ENCODE peak calls at places on chromosomes 6 and 20, in eight cellular contexts. V, N, M, C, H, E, I and F are unnamed samples.

GRCh38 chr6:149877678-149878077 is 13.5 kb upstream of the LRP11 start:
- DNase-seq in V (no peak), N (no peak), M (no peak), C (no peak), H (no peak), E (no peak), I (no peak), F (no peak)

GRCh38 chr6:33983721-33984465 is 162.0 kb downstream of the GRM4 start:
- DNase-seq in V (peak), N (no peak), M (no peak), C (no peak), H (no peak), E (no peak), I (peak), F (peak)

GRCh38 chr6:132316970-132317369 is 84.3 kb downstream of the MOXD1 start:
- DNase-seq in V (no peak), N (no peak), M (no peak), C (no peak), H (no peak), E (no peak), I (no peak), F (no peak)

GRCh38 chr20:34268851-34269668 is 27.8 kb downstream of the ASIP start:
- DNase-seq in V (peak), N (no peak), M (no peak), C (peak), H (no peak), E (peak), I (peak), F (no peak)

GRCh38 chr6:125983246-125983945 is 2.9 kb upstream of the TRMT11 start:
- DNase-seq in V (no peak), N (no peak), M (peak), C (no peak), H (peak), E (no peak), I (no peak), F (no peak)

GRCh38 chr20:63357921-63358905 is 2.9 kb downstream of the CHRNA4 start:
- DNase-seq in V (no peak), N (no peak), M (no peak), C (no peak), H (no peak), E (no peak), I (no peak), F (no peak)

GRCh38 chr6:164749126-164749758 is 560.2 kb downstream of the C6orf118 start:
- DNase-seq in V (no peak), N (no peak), M (no peak), C (no peak), H (no peak), E (no peak), I (no peak), F (no peak)

GRCh38 chr6:30769088-30769852 is 24.9 kb upstream of the IER3 start:
- DNase-seq in V (peak), N (peak), M (peak), C (no peak), H (peak), E (peak), I (peak), F (peak)

GRCh38 chr20:53884859-53885654 is 185.3 kb downstream of the BCAS1 start:
- DNase-seq in V (no peak), N (no peak), M (no peak), C (no peak), H (no peak), E (no peak), I (no peak), F (no peak)

DNA sequence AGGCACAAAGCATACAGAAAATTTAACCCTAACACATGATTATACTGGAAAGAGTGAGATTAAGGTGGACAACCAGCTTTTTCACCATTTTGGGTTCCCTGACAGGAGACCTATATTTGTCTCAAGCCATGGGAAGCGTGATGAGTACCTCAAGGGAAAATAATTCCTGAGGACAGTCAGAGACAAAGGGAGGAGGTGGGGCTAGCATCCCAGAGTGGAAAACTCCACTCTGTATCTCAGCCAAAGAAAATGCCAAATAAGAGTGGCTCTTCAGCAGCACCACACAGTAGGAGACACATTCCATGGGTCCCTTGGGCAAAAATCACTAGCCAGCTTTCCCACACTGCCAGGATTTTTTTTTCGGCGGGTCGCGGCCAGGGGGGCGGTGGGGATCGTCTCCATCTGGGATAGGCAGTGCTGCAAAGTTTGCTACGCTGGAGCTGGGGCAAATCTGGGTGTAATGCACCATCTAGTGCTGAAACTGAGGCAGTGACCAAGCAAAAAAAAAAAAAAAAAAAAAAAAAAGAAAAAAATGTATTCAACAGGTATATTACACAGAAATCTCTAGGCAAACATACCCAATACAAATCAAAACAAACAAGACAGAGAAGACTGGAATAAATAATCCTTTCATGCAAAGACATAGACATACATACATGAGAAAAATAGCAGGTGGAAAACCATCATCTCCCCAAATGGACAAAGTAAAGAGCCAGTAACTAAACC is 77.3 kb upstream of the SLC35F1 start:
- DNase-seq in V (peak), N (peak), M (peak), C (peak), H (no peak), E (no peak), I (no peak), F (no peak)
- TF ChIP-seq CTCF in V (peak), N (no peak), M (peak), C (peak), H (peak), E (no peak), I (peak), F (peak)

GRCh38 chr6:4008324-4009047 is 70.5 kb downstream of the FAM217A start:
- DNase-seq in V (no peak), N (peak), M (peak), C (peak), H (peak), E (no peak), I (no peak), F (no peak)
- TF ChIP-seq CTCF in V (peak), N (peak), M (peak), C (peak), H (peak), E (peak), I (peak), F (peak)

GRCh38 chr6:75243333-75244062 is at the start of gene COX7A2:
- DNase-seq in V (peak), N (peak), M (peak), C (peak), H (peak), E (peak), I (peak), F (peak)
- TF ChIP-seq CTCF in V (no peak), N (no peak), M (no peak), C (no peak), H (no peak), E (no peak), I (no peak), F (no peak)

GRCh38 chr6:85677243-85677956 is 34.7 kb upstream of the SYNCRIP start:
- DNase-seq in V (no peak), N (no peak), M (no peak), C (no peak), H (no peak), E (no peak), I (no peak), F (no peak)
- TF ChIP-seq CTCF in V (peak), N (no peak), M (peak), C (no peak), H (no peak), E (no peak), I (peak), F (peak)

GRCh38 chr6:170067923-170068360 is 222.9 kb downstream of the DLL1 start:
- DNase-seq in V (no peak), N (no peak), M (no peak), C (no peak), H (no peak), E (peak), I (peak), F (peak)

GRCh38 chr6:170069611-170070010 is 221.3 kb downstream of the DLL1 start:
- DNase-seq in V (no peak), N (no peak), M (no peak), C (no peak), H (no peak), E (no peak), I (no peak), F (no peak)

GRCh38 chr6:170066679-170067078 is 224.2 kb downstream of the DLL1 start:
- DNase-seq in V (no peak), N (no peak), M (no peak), C (no peak), H (no peak), E (peak), I (no peak), F (no peak)

GRCh38 chr6:170068496-170068895 is 222.4 kb downstream of the DLL1 start:
- DNase-seq in V (no peak), N (no peak), M (no peak), C (no peak), H (no peak), E (peak), I (peak), F (no peak)

GRCh38 chr6:170067257-170067656 is 223.6 kb downstream of the DLL1 start:
- DNase-seq in V (no peak), N (no peak), M (no peak), C (no peak), H (no peak), E (peak), I (no peak), F (peak)
- TF ChIP-seq CTCF in V (no peak), N (no peak), M (no peak), C (no peak), H (no peak), E (no peak), I (no peak), F (no peak)

DNA sequence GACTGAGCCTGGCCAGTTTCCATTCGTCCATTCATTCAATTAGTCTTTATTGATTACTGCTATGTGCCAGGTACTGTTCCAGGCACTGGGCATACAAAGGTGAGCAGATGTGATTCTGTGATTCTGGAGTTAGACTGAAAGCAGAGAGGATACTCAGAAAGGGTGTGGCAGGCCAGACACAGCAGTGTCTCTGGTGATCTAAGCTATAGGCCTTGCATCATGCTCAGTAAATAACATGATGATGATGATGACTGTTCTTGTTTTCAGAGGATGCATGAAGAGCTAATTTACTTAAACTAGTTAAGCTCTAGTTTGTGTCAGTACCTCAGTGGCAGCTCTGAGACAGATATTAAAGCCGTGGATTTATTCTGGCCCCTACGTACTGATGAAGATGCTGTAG is 31.4 kb upstream of the FUCA2 start:
- DNase-seq in V (no peak), N (no peak), M (peak), C (no peak), H (no peak), E (no peak), I (no peak), F (no peak)
- TF ChIP-seq CTCF in V (no peak), N (no peak), M (no peak), C (no peak), H (no peak), E (no peak), I (no peak), F (no peak)

DNA sequence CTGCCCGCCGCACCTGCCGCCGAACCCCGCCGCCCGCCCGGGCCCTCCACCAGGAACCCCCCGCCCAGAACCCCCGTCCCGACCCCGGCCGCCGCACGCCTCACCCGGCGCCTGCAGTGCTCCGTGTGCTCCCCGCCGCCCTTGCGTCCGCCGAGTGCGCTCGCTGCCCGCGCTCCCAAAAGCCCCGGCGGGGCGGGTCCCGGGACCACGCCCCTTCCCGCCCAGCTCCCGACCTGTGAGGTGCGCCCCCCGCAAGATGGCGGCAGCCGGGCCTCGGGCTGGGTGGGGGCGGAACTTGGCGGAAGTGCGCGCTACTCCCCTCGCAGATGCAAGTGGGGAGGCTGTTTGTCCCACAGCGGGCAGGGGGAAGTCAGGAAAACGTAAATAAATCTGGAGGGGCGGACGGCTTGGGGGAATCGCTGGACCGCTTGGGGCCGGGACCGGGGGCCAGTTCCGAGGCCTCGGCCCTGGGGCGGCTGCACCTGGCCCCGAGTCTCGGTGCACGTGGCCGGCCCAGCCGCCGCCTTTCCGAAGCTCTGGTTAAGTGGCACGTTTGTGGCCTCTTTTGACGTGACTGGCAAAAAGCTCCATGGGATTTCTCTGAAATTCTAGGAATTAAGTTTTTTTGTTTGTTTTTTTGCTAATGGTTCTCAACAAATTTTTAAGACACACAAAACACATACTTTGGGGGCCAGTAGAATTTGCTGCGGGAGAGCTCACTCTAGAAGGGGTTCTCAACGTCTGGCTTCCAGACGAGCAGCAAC is at the start of gene EZR:
- DNase-seq in V (peak), N (peak), M (peak), C (peak), H (no peak), E (peak), I (peak), F (peak)
- TF ChIP-seq CTCF in V (no peak), N (no peak), M (peak), C (no peak), H (no peak), E (no peak), I (no peak), F (no peak)

DNA sequence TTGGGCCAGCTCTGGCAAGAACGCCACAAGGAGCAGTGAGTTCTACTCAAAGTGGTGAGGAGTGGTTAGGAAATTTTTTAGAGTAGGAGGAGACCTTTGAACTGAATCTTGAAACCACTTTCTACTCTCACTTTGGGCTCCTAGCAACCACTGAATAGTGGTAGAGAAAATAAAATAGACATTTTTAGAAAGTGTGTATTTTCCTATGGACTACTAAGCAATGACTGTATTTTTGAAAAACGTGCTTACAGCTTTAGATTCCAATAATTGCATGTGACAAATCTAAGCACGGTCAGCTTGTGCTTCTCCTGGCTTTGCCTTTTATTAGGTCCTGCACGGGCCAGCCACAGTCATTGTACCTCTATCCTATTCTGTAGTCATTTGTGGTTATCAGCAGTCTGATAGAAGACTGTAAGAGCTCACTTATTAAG is 8.7 kb upstream of the IFNGR1 start:
- DNase-seq in V (no peak), N (no peak), M (no peak), C (no peak), H (no peak), E (no peak), I (no peak), F (no peak)
- TF ChIP-seq CTCF in V (no peak), N (no peak), M (no peak), C (no peak), H (no peak), E (no peak), I (no peak), F (no peak)